ENCODE peak calls at places on chromosomes 4 and X, in seven cellular contexts. C is right lobe of liver, K is IMR-90, F is fibroblast of lung, E is heart right ventricle, B is right cardiac atrium, D is ascending aorta. N is an unnamed sample.

GRCh38 chrX:9729161-9729885 is 36.3 kb downstream of the GPR143 start:
- DNase-seq in C (no peak), K (no peak), F (no peak), E (no peak), B (no peak), D (no peak), N (no peak)

GRCh38 chr4:121829511-121829910 is 5.8 kb upstream of the CCNA2 start:
- DNase-seq in C (no peak), K (peak), F (no peak), E (no peak), B (no peak), D (no peak), N (no peak)

GRCh38 chrX:7223271-7223670 is 75.3 kb upstream of the PUDP start:
- DNase-seq in C (no peak), K (no peak), F (no peak), E (no peak), B (no peak), D (no peak), N (no peak)

GRCh38 chr4:153113061-153113837 is 91.0 kb upstream of the TRIM2 start:
- DNase-seq in C (no peak), K (peak), F (no peak), E (no peak), B (no peak), D (no peak), N (no peak)

GRCh38 chr4:37728064-37728463 is 41.9 kb upstream of the RELL1 start:
- DNase-seq in C (no peak), K (no peak), F (no peak), E (no peak), B (no peak), D (no peak), N (no peak)

GRCh38 chr4:2288051-2288541 is 26.2 kb upstream of the MXD4 start:
- DNase-seq in C (no peak), K (no peak), F (no peak), E (peak), B (peak), D (no peak), N (no peak)

GRCh38 chr4:110970642-110971041 is 347.8 kb upstream of the PITX2 start:
- DNase-seq in C (peak), K (peak), F (peak), E (no peak), B (no peak), D (no peak), N (no peak)

GRCh38 chrX:137194164-137194563 is 160.4 kb upstream of the GPR101 start:
- DNase-seq in C (no peak), K (peak), F (peak), E (peak), B (no peak), D (no peak), N (no peak)

GRCh38 chr4:152456609-152457008 is 79.3 kb downstream of the FBXW7 start:
- DNase-seq in C (no peak), K (peak), F (no peak), E (no peak), B (no peak), D (no peak), N (no peak)

GRCh38 chr4:10730019-10730418 is 45.5 kb upstream of the CLNK start:
- DNase-seq in C (no peak), K (no peak), F (no peak), E (no peak), B (no peak), D (no peak), N (no peak)

DNA sequence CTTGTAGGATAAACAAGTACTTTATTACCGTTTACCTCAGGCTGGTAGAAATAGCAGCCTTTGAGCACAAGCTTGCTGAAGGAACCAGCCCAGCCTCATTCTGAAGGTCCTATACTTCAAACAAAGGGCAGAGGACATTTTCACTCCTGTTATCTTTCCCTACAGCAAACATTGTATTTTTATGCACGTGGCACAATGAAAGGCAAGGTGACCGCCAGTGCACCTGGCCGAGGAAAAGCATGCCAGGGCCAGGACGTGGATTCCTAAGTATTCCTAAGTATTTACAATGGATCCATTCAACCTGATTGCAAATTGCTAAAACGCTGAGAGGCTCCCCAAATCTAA is 127.9 kb upstream of the FTHL17 start:
- DNase-seq in C (no peak), K (no peak), F (no peak), E (no peak), B (no peak), D (no peak), N (no peak)
- H3K27ac ChIP-seq in C (no peak), K (no peak), F (no peak), E (no peak), B (no peak), D (no peak), N (no peak)

GRCh38 chrX:11481035-11481434 is 184.7 kb downstream of the ARHGAP6 start:
- DNase-seq in C (no peak), K (peak), F (no peak), E (no peak), B (no peak), D (no peak), N (no peak)
- H3K27ac ChIP-seq in C (no peak), K (no peak), F (no peak), E (no peak), B (no peak), D (no peak), N (no peak)

GRCh38 chrX:120452131-120452530 is 17.0 kb downstream of the LAMP2 start:
- DNase-seq in C (no peak), K (peak), F (peak), E (no peak), B (no peak), D (no peak), N (no peak)

GRCh38 chrX:120459313-120459712 is 9.8 kb downstream of the LAMP2 start:
- DNase-seq in C (no peak), K (no peak), F (no peak), E (no peak), B (no peak), D (no peak), N (no peak)

GRCh38 chrX:120457766-120458180 is 11.3 kb downstream of the LAMP2 start:
- DNase-seq in C (no peak), K (peak), F (peak), E (no peak), B (no peak), D (no peak), N (no peak)

GRCh38 chrX:120453985-120454384 is 15.1 kb downstream of the LAMP2 start:
- DNase-seq in C (no peak), K (no peak), F (no peak), E (no peak), B (no peak), D (no peak), N (no peak)

DNA sequence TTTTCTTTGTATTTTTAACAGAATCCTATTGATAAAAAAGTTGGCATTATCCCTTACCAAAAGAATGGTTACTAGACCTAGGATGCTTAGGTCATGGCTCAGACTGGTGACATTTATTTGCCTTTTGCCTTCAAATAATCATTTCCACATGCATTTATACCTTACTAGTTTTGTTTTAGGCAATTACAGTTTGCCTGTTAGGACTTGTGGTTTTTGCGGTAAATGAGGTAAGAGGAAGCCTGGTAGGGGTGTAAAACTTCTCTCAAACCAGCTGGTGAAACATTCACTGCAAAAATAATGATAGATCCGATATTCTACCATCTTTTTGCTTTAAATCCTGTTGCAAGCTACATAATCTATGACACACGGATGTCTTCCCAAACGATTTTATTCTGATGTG is 12.1 kb downstream of the LAMP2 start:
- DNase-seq in C (no peak), K (peak), F (no peak), E (no peak), B (no peak), D (no peak), N (no peak)
- H3K27ac ChIP-seq in C (no peak), K (no peak), F (no peak), E (no peak), B (no peak), D (no peak), N (no peak)

GRCh38 chr4:8043596-8043995 is 103.9 kb upstream of the AFAP1 start:
- DNase-seq in C (no peak), K (no peak), F (no peak), E (no peak), B (no peak), D (no peak), N (no peak)

GRCh38 chr4:8039290-8039689 is 99.6 kb upstream of the AFAP1 start:
- DNase-seq in C (no peak), K (no peak), F (no peak), E (no peak), B (no peak), D (no peak), N (no peak)

GRCh38 chr4:8044244-8044643 is 104.6 kb upstream of the AFAP1 start:
- DNase-seq in C (no peak), K (no peak), F (no peak), E (no peak), B (no peak), D (no peak), N (no peak)

GRCh38 chr4:8040607-8041006 is 100.9 kb upstream of the AFAP1 start:
- DNase-seq in C (no peak), K (no peak), F (no peak), E (no peak), B (no peak), D (no peak), N (no peak)

GRCh38 chr4:8041868-8042267 is 102.2 kb upstream of the AFAP1 start:
- DNase-seq in C (no peak), K (no peak), F (no peak), E (no peak), B (no peak), D (no peak), N (no peak)
- H3K27ac ChIP-seq in C (no peak), K (no peak), F (no peak), E (no peak), B (no peak), D (no peak), N (no peak)

N was measured in caudate nucleus.